ENCODE peak calls at places on chromosomes 4 and X, in five cellular contexts. N is HepG2, Y is stomach, T is HCT116, R is esophagus muscularis mucosa. Z is an unnamed sample.

GRCh38 chr4:95362906-95363578 is 185.7 kb downstream of the UNC5C start:
- DNase-seq in N (peak), Y (no peak), T (peak), R (no peak), Z (no peak)

GRCh38 chr4:108571027-108571569 is 49.3 kb upstream of the RPL34 start:
- DNase-seq in N (no peak), Y (no peak), T (no peak), R (no peak), Z (no peak)

GRCh38 chrX:2614911-2615310 is 76.2 kb upstream of the CD99 start:
- DNase-seq in N (no peak), Y (no peak), T (no peak), R (no peak), Z (no peak)

GRCh38 chr4:7637139-7637538 is 202.4 kb upstream of the PSAPL1 start:
- DNase-seq in N (no peak), Y (no peak), T (no peak), R (no peak), Z (no peak)

GRCh38 chrX:41621236-41621651 is 67.5 kb upstream of the GPR34 start:
- DNase-seq in N (no peak), Y (no peak), T (no peak), R (no peak), Z (no peak)

GRCh38 chr4:95761871-95762270 is 78.0 kb upstream of the PDHA2 start:
- DNase-seq in N (no peak), Y (no peak), T (no peak), R (no peak), Z (no peak)

GRCh38 chr4:26015133-26015651 is 101.2 kb downstream of the SMIM20 start:
- DNase-seq in N (no peak), Y (peak), T (no peak), R (no peak), Z (peak)

GRCh38 chr4:158667651-158668198 is 4.0 kb downstream of the C4orf46 start:
- DNase-seq in N (peak), Y (no peak), T (no peak), R (no peak), Z (no peak)

GRCh38 chrX:132216283-132216682 is 3.0 kb downstream of the RAP2C start:
- DNase-seq in N (no peak), Y (no peak), T (no peak), R (no peak), Z (no peak)

GRCh38 chr4:150641604-150642003 is 59.7 kb downstream of the MAB21L2 start:
- DNase-seq in N (no peak), Y (no peak), T (no peak), R (no peak), Z (no peak)

GRCh38 chr4:29009908-29010307 is 1710.3 kb upstream of the PCDH7 start:
- DNase-seq in N (no peak), Y (no peak), T (no peak), R (no peak), Z (no peak)

GRCh38 chr4:101356928-101357327 is 9.6 kb upstream of the PPP3CA start:
- DNase-seq in N (peak), Y (peak), T (peak), R (no peak), Z (no peak)

GRCh38 chr4:87919951-87920350 is 55.6 kb upstream of the SPP1 start:
- DNase-seq in N (no peak), Y (no peak), T (no peak), R (no peak), Z (no peak)

GRCh38 chr4:120331486-120332281 is 265.0 kb upstream of the MAD2L1 start:
- DNase-seq in N (no peak), Y (no peak), T (peak), R (no peak), Z (no peak)

GRCh38 chr4:175560628-175561027 is 251.4 kb downstream of the GPM6A start:
- DNase-seq in N (no peak), Y (no peak), T (peak), R (no peak), Z (no peak)

GRCh38 chrX:48937065-48937907 is 18.5 kb upstream of the PIM2 start:
- DNase-seq in N (no peak), Y (peak), T (no peak), R (no peak), Z (peak)

GRCh38 chrX:48940404-48940955 is 16.9 kb downstream of the OTUD5 start:
- DNase-seq in N (no peak), Y (no peak), T (no peak), R (no peak), Z (no peak)

GRCh38 chrX:48936429-48937064 is 17.7 kb upstream of the PIM2 start:
- DNase-seq in N (no peak), Y (no peak), T (no peak), R (no peak), Z (no peak)

GRCh38 chrX:48939417-48940228 is 17.8 kb downstream of the OTUD5 start:
- DNase-seq in N (no peak), Y (no peak), T (no peak), R (no peak), Z (no peak)

DNA sequence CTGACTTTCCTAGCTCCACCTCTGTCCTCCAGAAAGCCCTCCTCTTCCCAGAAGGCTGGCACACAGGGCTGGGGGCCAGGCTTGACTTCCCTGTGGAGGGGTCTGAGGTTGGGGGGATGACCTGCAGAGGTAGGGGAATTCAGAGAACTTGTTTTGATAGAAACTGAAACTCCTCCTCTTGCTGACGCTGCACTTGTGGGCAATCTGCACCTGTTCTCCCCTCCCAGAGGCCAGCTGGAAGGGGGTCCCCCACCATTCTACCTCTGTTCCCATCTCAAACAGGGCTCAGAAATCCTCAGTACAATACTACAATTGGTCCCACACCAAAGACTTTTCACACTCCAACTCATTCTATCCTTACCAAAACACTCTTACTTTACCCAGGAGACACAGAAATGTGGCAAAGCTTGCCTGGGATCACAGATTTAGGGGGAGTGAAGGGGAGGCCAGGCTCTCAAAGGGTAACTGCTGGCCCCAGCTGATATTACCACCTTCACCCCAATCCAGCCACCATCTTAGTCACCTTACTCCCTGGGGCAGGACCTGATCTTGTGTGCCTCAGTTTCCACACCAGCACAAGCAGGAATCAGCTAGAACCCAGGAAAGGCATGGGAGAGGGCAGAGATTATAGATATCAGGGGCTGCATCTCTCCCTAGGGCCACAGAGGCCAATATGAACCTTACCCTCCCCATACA is 18.5 kb downstream of the OTUD5 start:
- DNase-seq in N (no peak), Y (no peak), T (no peak), R (no peak), Z (no peak)
- TF ChIP-seq POLR2AphosphoS5 in N (no peak), Y (no peak), T (no peak), R (no peak), Z (no peak)

DNA sequence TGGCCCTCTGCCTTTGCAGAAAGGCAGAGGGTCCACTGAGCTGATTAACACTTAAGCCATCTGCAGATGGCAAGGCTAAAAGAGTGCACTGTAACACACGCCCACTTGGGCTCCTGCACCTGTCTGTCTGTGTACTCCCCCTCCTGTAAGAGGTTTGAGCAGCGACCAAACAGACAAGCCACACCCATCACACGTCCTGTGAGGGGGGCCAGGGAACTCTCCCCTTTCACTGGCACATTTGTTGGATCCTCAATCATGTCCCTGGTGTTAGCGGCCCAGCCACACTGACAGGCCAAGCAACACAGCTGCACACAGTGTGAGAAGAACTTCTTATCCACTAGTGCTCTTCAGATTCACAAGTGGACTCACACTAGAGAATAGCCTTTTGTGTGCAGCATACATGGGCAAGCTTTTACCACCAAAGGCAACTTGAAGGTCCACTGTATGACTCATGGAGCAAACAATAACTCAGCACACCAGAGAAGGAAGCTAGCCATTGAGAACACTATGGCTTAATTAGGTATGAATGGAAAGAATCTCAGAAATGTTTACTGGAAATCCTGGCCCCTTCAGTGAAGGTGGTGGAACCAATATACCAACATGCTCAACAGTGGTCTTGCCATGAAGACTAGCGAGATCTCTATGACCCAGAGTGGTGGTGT is 29.1 kb upstream of the UTP14A start:
- DNase-seq in N (peak), Y (no peak), T (peak), R (no peak), Z (no peak)
- H3K27ac ChIP-seq in N (no peak), Y (no peak), T (peak), R (no peak), Z (no peak)

DNA sequence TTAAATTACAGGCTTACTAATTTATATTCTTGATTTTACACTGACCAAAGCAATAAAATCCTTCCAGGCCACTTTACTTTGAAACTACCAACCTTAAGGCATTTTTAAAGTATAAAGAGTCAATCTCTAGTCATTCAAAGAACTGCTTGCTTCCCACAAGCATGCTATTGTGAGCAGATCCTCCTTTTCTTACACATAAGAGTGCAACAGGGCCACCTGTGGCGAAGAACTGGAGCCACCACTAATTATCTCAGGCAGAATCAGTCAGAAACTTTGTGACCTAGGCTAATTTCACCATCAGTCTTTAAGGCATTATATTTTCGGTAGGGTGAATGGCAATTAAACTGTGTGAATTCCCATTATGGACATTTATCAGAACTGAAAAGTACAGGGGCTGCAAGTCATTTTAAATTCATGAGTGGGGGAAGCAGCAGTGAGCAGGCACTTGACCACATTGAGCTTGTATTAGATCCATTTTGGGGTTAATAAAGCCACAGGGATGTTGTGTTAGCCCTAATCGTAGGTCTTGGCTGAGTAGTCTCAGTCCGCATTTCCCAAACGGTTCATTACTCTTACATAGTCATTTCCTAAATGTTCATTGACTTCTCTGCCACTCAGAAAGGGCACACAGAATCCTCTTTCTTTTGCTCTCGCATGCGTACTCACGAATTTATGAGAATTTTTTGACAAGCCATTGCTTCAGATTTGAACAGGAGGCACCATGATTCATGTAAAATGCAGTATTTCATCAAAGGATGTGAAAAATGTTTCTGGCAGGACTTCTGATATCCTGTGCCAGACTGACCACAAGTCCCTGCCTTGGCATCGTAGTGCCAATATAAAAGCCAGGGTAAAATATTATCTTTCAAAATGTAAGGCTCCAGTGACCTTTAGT is 39.8 kb downstream of the NPY2R start:
- DNase-seq in N (no peak), Y (no peak), T (no peak), R (no peak), Z (no peak)
- TF ChIP-seq CTCF in N (no peak), Y (no peak), T (no peak), R (no peak), Z (no peak)

GRCh38 chr4:5638316-5638715 is 70.0 kb downstream of the EVC2 start:
- DNase-seq in N (no peak), Y (no peak), T (no peak), R (no peak), Z (no peak)

GRCh38 chr4:5640096-5640495 is 68.3 kb downstream of the EVC2 start:
- DNase-seq in N (no peak), Y (no peak), T (no peak), R (no peak), Z (no peak)

GRCh38 chr4:5636766-5637670 is 71.3 kb downstream of the EVC2 start:
- DNase-seq in N (no peak), Y (no peak), T (no peak), R (no peak), Z (no peak)

GRCh38 chr4:5638976-5639375 is 69.4 kb downstream of the EVC2 start:
- DNase-seq in N (no peak), Y (no peak), T (no peak), R (no peak), Z (no peak)

GRCh38 chr4:5639556-5639955 is 68.8 kb downstream of the EVC2 start:
- DNase-seq in N (no peak), Y (no peak), T (no peak), R (no peak), Z (no peak)
- TF ChIP-seq POLR2AphosphoS5 in N (no peak), Y (no peak), T (no peak), R (no peak), Z (no peak)

GRCh38 chr4:15778742-15779231 is 659 bp downstream of the CD38 start:
- DNase-seq in N (no peak), Y (no peak), T (no peak), R (no peak), Z (peak)

GRCh38 chr4:15778191-15778741 is at the start of gene CD38:
- DNase-seq in N (no peak), Y (no peak), T (no peak), R (no peak), Z (peak)

GRCh38 chr4:15779789-15780188 is 1.7 kb downstream of the CD38 start:
- DNase-seq in N (no peak), Y (no peak), T (no peak), R (no peak), Z (no peak)

GRCh38 chr4:15777697-15778096 is 431 bp upstream of the CD38 start:
- DNase-seq in N (no peak), Y (no peak), T (no peak), R (no peak), Z (no peak)

DNA sequence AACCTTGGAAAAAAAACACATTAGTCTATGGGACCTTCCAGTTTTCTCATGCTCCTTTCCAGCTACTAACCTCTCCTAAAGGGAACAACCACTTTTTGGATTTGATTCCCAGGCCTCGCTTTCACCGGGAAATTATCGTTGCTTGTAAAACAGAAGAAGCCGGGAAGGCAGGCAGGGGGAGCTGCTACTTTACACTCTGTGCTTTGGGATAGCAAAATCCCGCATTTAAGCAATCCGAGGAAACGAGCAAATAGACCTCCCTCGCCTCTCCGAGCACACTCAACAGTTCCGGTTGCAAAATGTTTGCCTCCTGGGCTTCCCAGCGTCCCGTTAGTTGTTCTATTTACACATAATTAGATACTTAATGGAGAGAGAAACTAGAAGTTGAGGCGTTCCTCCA is 1.2 kb downstream of the CD38 start:
- DNase-seq in N (peak), Y (no peak), T (no peak), R (no peak), Z (peak)
- H3K27ac ChIP-seq in N (no peak), Y (peak), T (no peak), R (peak), Z (peak)

GRCh38 chr4:111798840-111799239 is 346.4 kb upstream of the FAM241A start:
- DNase-seq in N (no peak), Y (no peak), T (no peak), R (no peak), Z (no peak)
- TF ChIP-seq CTCF in N (no peak), Y (no peak), T (peak), R (no peak), Z (no peak)

GRCh38 chrX:85004255-85004654 is 578 bp downstream of the APOOL start:
- DNase-seq in N (no peak), Y (no peak), T (no peak), R (no peak), Z (peak)

GRCh38 chrX:85001344-85001743 is 2.3 kb upstream of the APOOL start:
- DNase-seq in N (no peak), Y (no peak), T (no peak), R (no peak), Z (no peak)

DNA sequence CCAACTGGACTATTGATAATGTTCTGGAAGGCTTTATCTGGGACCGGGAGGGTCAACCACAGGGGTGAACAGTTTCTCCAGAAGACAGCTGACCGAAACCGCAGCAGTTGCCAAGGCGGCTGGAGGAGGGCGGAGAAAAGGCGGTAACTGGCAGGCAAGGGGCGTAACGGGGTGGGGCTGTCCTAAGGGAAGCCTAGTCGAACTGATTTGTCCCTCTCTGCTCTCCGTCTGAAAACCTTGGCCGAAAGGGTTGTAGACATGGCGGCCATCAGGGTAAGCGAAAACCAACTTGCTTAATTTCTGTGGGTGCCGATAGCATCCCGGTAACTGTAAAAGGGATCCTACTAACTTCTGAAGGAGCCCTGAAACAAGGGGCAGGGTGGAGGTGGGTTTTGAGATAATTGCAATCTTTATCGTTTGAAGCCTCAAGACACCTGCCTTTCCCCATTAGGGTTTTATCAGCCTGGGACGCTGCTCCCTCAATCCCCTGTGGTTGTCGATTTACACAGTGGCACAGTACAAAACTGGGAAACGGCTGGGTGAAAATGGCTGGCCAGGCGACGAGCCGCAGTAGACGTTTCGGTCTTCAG is at the start of gene APOOL:
- DNase-seq in N (peak), Y (peak), T (peak), R (peak), Z (peak)
- TF ChIP-seq POLR2AphosphoS5 in N (peak), Y (peak), T (peak), R (peak), Z (peak)

GRCh38 chr4:180539284-180539683 is 1703.9 kb upstream of the TENM3 start:
- DNase-seq in N (no peak), Y (no peak), T (no peak), R (no peak), Z (no peak)

GRCh38 chr4:180542445-180543100 is 1700.6 kb upstream of the TENM3 start:
- DNase-seq in N (no peak), Y (no peak), T (peak), R (no peak), Z (no peak)

GRCh38 chr4:180538384-180539052 is 1704.7 kb upstream of the TENM3 start:
- DNase-seq in N (no peak), Y (no peak), T (no peak), R (no peak), Z (no peak)

DNA sequence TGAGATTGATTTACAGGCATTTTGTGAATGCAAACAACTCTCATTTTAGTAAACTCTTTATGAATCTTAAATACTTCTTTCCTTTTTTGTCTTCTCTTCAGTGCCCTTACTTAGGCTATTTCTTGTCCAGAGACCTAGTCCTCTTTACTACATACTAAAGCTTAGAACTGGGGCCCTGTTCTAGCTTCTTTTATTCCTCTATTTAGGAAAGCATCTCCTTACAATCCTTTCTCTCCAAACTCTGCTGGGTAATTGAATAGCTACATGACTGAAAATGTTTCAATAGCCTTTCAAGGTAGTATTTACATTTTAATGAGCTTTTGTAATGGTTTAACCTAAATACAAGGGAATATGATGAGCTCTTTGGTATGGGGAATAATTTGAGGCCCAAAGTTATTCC is 1701.5 kb upstream of the TENM3 start:
- DNase-seq in N (no peak), Y (no peak), T (no peak), R (no peak), Z (no peak)
- H3K27ac ChIP-seq in N (no peak), Y (no peak), T (no peak), R (no peak), Z (no peak)